ENCODE peak calls at places on chromosomes 5 and 9, in seven cellular contexts. L is colonic mucosa, T is hepatocyte, N is testis, J is H9, V is upper lobe of right lung, C is psoas muscle. E is an unnamed sample.

GRCh38 chr5:88944751-88945507 is 61.9 kb upstream of the MEF2C start:
- DNase-seq in T (no peak), C (no peak), V (no peak), L (no peak), N (no peak), J (no peak), E (no peak)

GRCh38 chr5:175464414-175465233 is 13.7 kb upstream of the SFXN1 start:
- DNase-seq in V (no peak), L (peak; percentile 74), N (peak; percentile 46), C (no peak), T (peak; percentile 73), J (peak; percentile 75), E (no peak)

GRCh38 chr9:78601957-78602565 is 305.1 kb downstream of the PSAT1 start:
- DNase-seq in C (no peak), N (peak; percentile 48), T (peak; percentile 58), L (no peak), J (no peak), V (no peak), E (no peak)

GRCh38 chr5:27702339-27702820 is 664.0 kb upstream of the CDH9 start:
- DNase-seq in N (no peak), J (no peak), C (no peak), T (peak; percentile 10), L (no peak), V (no peak), E (no peak)

GRCh38 chr9:123412171-123412820 is 56.3 kb downstream of the CRB2 start:
- DNase-seq in L (no peak), T (no peak), N (no peak), C (no peak), J (no peak), V (no peak), E (peak; percentile 54)

GRCh38 chr5:142327111-142327842 is 2.5 kb upstream of the SPRY4 start:
- DNase-seq in T (no peak), V (no peak), J (peak; percentile 52), L (no peak), N (no peak), C (no peak), E (no peak)

GRCh38 chr5:179269781-179270543 is 75.3 kb downstream of the ADAMTS2 start:
- DNase-seq in V (peak; percentile 61), C (peak; percentile 29), J (peak; percentile 14), N (no peak), T (no peak), L (peak; percentile 9), E (peak; percentile 29)

GRCh38 chr5:51908215-51908614 is 525.0 kb downstream of the ISL1 start:
- DNase-seq in J (no peak), L (no peak), T (no peak), C (no peak), N (no peak), V (no peak), E (no peak)

GRCh38 chr9:89678394-89679005 is 73.7 kb downstream of the GADD45G start:
- DNase-seq in T (no peak), N (peak; percentile 43), C (no peak), L (no peak), V (no peak), J (peak; percentile 47), E (no peak)

GRCh38 chr5:74127377-74128338 is 501.7 kb downstream of the ARHGEF28 start:
- DNase-seq in N (peak; percentile 21), T (peak; percentile 53), L (no peak), C (no peak), J (no peak), V (no peak), E (no peak)

GRCh38 chr9:35628389-35628991 is 10.3 kb upstream of the CD72 start:
- DNase-seq in V (no peak), T (no peak), L (no peak), N (no peak), J (no peak), C (no peak), E (no peak)

GRCh38 chr5:44401611-44402010 is 12.4 kb upstream of the FGF10 start:
- DNase-seq in N (no peak), J (no peak), V (no peak), C (no peak), L (no peak), T (no peak), E (no peak)

GRCh38 chr5:44402084-44402483 is 12.9 kb upstream of the FGF10 start:
- DNase-seq in V (no peak), N (no peak), J (no peak), L (no peak), C (no peak), T (no peak), E (no peak)

GRCh38 chr5:44396312-44396711 is 7.1 kb upstream of the FGF10 start:
- DNase-seq in N (no peak), J (no peak), V (no peak), C (no peak), T (no peak), L (no peak), E (no peak)

DNA sequence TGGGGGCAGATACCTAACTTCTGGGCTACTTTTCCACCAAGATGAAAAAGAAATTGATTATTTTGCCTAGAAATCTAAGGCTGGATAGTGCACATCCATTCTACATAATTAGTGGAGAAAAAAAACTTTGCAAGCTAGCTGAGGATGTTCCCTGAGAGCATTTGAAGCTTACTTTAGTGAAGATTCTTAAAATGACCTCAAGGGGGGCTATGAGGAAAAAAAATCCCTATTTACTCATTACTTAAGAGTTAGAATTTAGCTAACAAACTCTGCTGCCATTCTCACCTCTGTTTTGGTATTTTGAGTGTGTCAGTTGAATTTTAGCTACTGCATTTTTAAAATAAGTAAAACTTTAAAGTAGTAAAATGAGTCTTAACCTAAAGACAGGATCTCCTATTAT is 9.2 kb upstream of the FGF10 start:
- DNase-seq in L (no peak), C (no peak), V (no peak), T (no peak), N (no peak), J (no peak), E (no peak)
- TF ChIP-seq CTCF in L (no peak), C (no peak), V (no peak), T (no peak), N (no peak), J (no peak), E (no peak)

DNA sequence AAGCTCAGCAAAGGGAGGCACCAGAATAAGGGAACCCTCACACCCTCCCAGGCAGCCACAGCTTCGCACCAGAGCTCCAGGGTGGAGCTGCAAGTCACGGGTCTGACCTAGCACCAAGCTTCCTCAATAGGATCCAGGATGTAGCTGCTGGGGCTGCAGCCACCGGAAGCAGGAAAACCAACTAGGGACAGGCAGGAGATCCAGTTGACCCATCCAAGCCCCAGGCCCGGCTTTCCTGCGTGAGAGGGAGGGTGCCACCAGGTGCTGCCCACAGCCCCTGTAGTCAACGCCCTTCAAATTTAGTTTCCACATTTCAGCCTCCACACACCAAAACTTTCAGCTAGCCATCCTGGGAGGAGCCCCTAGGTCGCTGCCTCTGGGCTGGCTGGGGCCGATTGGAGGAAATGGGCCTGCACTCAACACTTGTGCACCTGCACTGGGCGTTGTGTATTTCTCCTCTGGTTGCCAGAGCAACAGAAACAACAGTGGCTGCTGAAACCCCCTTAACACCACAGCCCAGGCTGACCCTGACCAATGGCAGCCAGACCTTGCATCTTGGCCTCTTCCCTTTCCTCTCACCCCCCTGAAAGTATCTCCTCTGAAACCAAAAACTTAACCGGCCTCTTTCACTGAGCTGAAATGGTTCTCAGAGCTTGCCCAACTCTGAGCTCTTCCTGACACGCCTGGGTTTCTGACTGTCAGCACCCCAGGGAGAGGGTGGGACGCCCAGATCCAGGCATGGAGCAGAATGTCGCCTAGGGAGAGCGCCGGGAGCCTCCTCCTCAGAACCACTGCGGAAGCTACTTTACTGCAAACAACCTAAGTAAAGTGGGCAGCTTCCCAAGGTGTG is 226.5 kb upstream of the MAP3K1 start:
- DNase-seq in T (no peak), L (peak; percentile 29), C (peak; percentile 72), V (peak; percentile 70), J (peak; percentile 59), N (no peak), E (peak; percentile 76)
- H3K4me1 ChIP-seq in T (peaks cover 11% of the 10 kb centered on the region), L (no peaks in the 10 kb centered on the region), C (no peaks in the 10 kb centered on the region), V (peaks cover 14% of the 10 kb centered on the region), J (no peaks in the 10 kb centered on the region), N (peaks cover 20% of the 10 kb centered on the region), E (peaks cover 2% of the 10 kb centered on the region)

DNA sequence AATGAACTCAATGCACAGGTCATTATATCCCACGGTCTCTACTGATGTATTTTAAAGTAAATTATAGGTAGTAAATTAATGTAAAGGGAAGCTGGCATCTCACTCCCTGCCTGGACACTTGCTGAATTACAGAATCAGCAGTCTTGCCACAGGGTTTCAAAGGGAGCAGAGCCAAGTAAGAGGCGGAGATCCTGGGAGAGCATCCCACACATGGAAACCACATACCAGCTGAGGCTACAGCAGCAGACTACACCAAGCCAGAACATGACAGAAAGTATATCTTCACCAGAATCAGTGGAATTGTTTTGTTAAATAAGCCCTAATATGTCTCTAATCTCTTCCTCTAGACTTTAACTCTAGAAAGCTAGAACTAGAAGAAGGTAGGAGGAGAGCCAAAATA is 1689.2 kb upstream of the WWC1 start:
- DNase-seq in T (no peak), C (no peak), V (no peak), J (no peak), L (no peak), N (no peak), E (no peak)
- H3K9me3 ChIP-seq in T (no peaks in the 10 kb centered on the region), C (no peaks in the 10 kb centered on the region), V (no peaks in the 10 kb centered on the region), J (no peaks in the 10 kb centered on the region), L (peaks cover 4% of the 10 kb centered on the region), N (no peaks in the 10 kb centered on the region), E (no peaks in the 10 kb centered on the region)

GRCh38 chr5:111159845-111160244 is 64.3 kb upstream of the CAMK4 start:
- DNase-seq in N (no peak), V (no peak), L (no peak), J (no peak), C (no peak), T (peak; percentile 8), E (no peak)
- TF ChIP-seq CTCF in N (no peak), V (no peak), L (no peak), J (peak; percentile 37), C (no peak), T (peak; percentile 36), E (no peak)

DNA sequence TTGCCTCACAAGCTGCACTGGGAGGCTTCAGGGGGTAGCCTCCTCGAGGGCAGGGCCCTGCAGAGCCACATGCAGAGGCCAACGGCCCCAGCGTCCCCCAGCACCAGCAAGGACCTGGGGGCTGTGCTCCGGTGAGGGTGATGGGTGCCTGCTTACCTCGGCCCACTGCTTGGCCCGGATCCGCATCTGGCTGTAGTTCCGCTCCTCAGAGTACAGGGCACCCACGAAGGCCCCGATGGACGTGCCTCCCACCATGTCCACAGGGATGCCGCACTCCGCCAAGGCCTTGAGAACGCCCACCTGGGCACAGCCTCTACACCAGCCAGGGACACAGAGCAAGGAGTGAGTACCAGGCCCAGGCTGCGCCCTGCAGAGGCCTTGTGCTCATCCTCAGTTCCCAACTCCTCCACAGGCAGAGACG is 8.0 kb upstream of the NSMF start:
- DNase-seq in V (peak; percentile 61), N (no peak), T (no peak), L (no peak), C (no peak), J (no peak), E (no peak)
- H3K4me1 ChIP-seq in V (no peaks in the 10 kb centered on the region), N (no peaks in the 10 kb centered on the region), T (no peaks in the 10 kb centered on the region), L (no peaks in the 10 kb centered on the region), C (no peaks in the 10 kb centered on the region), J (no peaks in the 10 kb centered on the region), E (no peaks in the 10 kb centered on the region)

E was measured in kidney.